ENCODE peak calls at places on chromosomes 4 and X, in five cellular contexts. V is lower lobe of right lung; E is cardiac muscle cell; S is tibial nerve; O is CD8-positive, alpha-beta memory T cell. B is an unnamed sample.

GRCh38 chr4:158656439-158656838 is 15.2 kb downstream of the C4orf46 start:
- DNase-seq in V (no peak), E (no peak), S (no peak), O (no peak), B (no peak)

GRCh38 chr4:57102050-57102564 is 8.1 kb downstream of the IGFBP7 start:
- DNase-seq in V (no peak), E (peak; percentile 85), S (peak; percentile 75), O (no peak), B (no peak)

GRCh38 chr4:169314906-169315305 is 44.1 kb upstream of the SH3RF1 start:
- DNase-seq in V (peak; percentile 61), E (peak; percentile 58), S (peak; percentile 29), O (no peak), B (no peak)

GRCh38 chr4:30719363-30720020 is 677 bp upstream of the PCDH7 start:
- DNase-seq in V (no peak), E (peak; percentile 89), S (no peak), O (no peak), B (peak; percentile 31)

GRCh38 chr4:99655315-99656081 is 2.1 kb downstream of the C4orf54 start:
- DNase-seq in V (no peak), E (no peak), S (no peak), O (no peak), B (no peak)

GRCh38 chr4:88021824-88022223 is 14.4 kb downstream of the PKD2 start:
- DNase-seq in V (no peak), E (no peak), S (no peak), O (no peak), B (no peak)

GRCh38 chrX:132488819-132489255 is at the start of gene MBNL3:
- DNase-seq in V (peak; percentile 77), E (peak; percentile 80), S (peak; percentile 10), O (peak; percentile 82), B (peak; percentile 12)

GRCh38 chr4:113276448-113277158 is 227.2 kb downstream of the ANK2 start:
- DNase-seq in V (no peak), E (no peak), S (peak; percentile 23), O (no peak), B (no peak)

GRCh38 chr4:76562161-76562560 is 127.1 kb downstream of the SHROOM3 start:
- DNase-seq in V (no peak), E (no peak), S (no peak), O (no peak), B (no peak)

GRCh38 chrX:118698516-118699247 is 28.7 kb upstream of the IL13RA1 start:
- DNase-seq in V (no peak), E (no peak), S (no peak), O (no peak), B (no peak)

GRCh38 chr4:16072168-16072567 is 11.7 kb downstream of the PROM1 start:
- DNase-seq in V (no peak), E (no peak), S (no peak), O (no peak), B (no peak)

GRCh38 chrX:3820170-3820569 is 106.7 kb upstream of the PRKX start:
- DNase-seq in V (no peak), E (no peak), S (no peak), O (no peak), B (no peak)

GRCh38 chr4:158538911-158539310 is 17.2 kb downstream of the RXFP1 start:
- DNase-seq in V (no peak), E (no peak), S (no peak), O (no peak), B (no peak)

GRCh38 chr4:74659576-74660411 is 134.5 kb downstream of the BTC start:
- DNase-seq in V (no peak), E (no peak), S (no peak), O (no peak), B (no peak)

GRCh38 chrX:66074920-66075879 is 35.3 kb upstream of the VSIG4 start:
- DNase-seq in V (peak; percentile 58), E (no peak), S (peak; percentile 8), O (peak; percentile 50), B (no peak)

GRCh38 chr4:2792711-2793577 is at the start of gene SH3BP2:
- DNase-seq in V (peak; percentile 90), E (peak; percentile 85), S (peak; percentile 62), O (peak; percentile 76), B (peak; percentile 55)

GRCh38 chrX:27444093-27444908 is 18.8 kb downstream of the PPP4R3C start:
- DNase-seq in V (no peak), E (no peak), S (no peak), O (no peak), B (no peak)

GRCh38 chr4:140529434-140529833 is 5.5 kb downstream of the ELMOD2 start:
- DNase-seq in V (no peak), E (peak; percentile 66), S (no peak), O (no peak), B (no peak)
- H3K27ac ChIP-seq in V (no peak overlapping the region), E (peak overlapping the region; percentile 88), S (no peak overlapping the region), O (no peak overlapping the region), B (no peak overlapping the region)

GRCh38 chr4:140096483-140096861 is 57.5 kb downstream of the MAML3 start:
- DNase-seq in V (no peak), E (no peak), S (no peak), O (no peak), B (no peak)
- H3K27ac ChIP-seq in V (peak overlapping the region; percentile 80), E (peak overlapping the region; percentile 48), S (peak overlapping the region; percentile 84), O (no peak overlapping the region), B (no peak overlapping the region)

DNA sequence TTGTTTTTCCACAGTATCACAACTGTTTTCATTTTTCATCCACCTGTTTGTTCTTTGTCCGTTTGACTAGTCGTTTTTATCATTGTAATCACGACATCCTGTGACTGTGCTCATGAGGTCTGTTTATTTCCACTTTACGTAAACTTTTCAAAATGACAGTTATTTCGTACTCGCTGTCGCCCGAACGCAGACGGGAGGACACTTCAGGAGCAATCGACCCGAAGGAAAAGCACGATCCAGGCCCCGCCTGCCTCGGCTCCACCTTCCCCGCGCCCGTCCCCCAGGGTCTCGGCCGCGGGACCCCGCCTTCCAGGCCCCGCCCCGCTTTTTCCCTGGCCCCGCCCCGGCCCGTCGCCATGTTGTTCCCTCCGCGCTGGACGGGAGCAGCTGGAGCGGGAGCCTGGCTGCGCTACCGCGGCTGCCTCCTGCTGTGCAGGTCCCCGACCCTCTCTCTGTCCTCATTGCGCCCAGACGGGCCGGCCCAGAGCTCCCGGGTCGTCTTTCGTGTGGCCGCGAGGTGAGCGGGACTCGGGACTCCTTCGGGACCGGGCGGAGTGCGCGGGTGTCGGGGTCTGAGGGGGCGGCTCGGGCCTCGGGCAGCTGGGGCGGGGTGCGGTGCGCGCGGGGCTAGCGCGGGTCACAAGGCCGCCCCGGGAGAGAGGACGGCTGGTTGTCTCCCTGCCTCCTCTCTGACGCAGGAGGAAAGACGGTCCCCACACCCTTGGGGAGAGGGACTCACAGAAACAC is at the start of gene RAB9A:
- DNase-seq in V (peak; percentile 86), E (peak; percentile 93), S (peak; percentile 72), O (peak; percentile 86), B (peak; percentile 53)
- H3K27ac ChIP-seq in V (peak within 1 kb of the TSS; percentile 94), E (peak within 1 kb of the TSS; percentile 96), S (peak within 1 kb of the TSS; percentile 96), O (peak within 1 kb of the TSS; percentile 82), B (peak within 1 kb of the TSS; percentile 92)

GRCh38 chrX:40131644-40132376 is 34.1 kb upstream of the BCOR start:
- DNase-seq in V (no peak), E (no peak), S (no peak), O (no peak), B (no peak)

GRCh38 chrX:40127052-40127451 is 29.3 kb upstream of the BCOR start:
- DNase-seq in V (no peak), E (no peak), S (no peak), O (no peak), B (no peak)

GRCh38 chrX:40132751-40133150 is 35.0 kb upstream of the BCOR start:
- DNase-seq in V (peak; percentile 51), E (no peak), S (peak; percentile 70), O (no peak), B (no peak)

DNA sequence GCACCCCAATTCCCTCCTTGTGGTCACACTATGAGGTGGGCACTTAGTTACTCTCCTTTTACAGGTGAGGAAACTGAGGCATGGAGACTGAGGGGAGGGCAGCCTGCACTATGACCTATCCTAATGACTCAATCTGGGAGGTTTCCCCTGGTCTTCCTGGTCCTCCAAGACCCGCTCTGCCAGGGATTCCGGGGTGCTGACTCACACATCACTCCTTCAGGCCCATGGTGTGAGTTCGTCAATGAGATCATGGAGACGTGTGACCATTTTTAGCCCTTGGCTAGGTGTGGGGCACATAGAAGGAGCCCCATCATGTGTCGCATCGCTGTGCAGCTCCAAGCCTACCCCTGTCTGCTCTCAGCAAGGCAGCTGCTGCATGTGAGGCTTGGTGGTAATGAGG is 32.4 kb upstream of the BCOR start:
- DNase-seq in V (no peak), E (no peak), S (no peak), O (no peak), B (no peak)
- H3K27ac ChIP-seq in V (no peak overlapping the region), E (no peak overlapping the region), S (no peak overlapping the region), O (no peak overlapping the region), B (no peak overlapping the region)

GRCh38 chr4:1039493-1040343 is 28.3 kb downstream of the FGFRL1 start:
- DNase-seq in V (no peak), E (peak; percentile 55), S (no peak), O (no peak), B (no peak)

GRCh38 chr4:1040344-1041146 is 29.1 kb downstream of the FGFRL1 start:
- DNase-seq in V (no peak), E (no peak), S (no peak), O (no peak), B (no peak)

GRCh38 chr4:1042352-1043025 is 31.1 kb downstream of the FGFRL1 start:
- DNase-seq in V (peak; percentile 28), E (no peak), S (no peak), O (peak; percentile 31), B (no peak)

GRCh38 chr4:1041936-1042330 is 30.5 kb downstream of the FGFRL1 start:
- DNase-seq in V (peak; percentile 42), E (no peak), S (no peak), O (no peak), B (no peak)

DNA sequence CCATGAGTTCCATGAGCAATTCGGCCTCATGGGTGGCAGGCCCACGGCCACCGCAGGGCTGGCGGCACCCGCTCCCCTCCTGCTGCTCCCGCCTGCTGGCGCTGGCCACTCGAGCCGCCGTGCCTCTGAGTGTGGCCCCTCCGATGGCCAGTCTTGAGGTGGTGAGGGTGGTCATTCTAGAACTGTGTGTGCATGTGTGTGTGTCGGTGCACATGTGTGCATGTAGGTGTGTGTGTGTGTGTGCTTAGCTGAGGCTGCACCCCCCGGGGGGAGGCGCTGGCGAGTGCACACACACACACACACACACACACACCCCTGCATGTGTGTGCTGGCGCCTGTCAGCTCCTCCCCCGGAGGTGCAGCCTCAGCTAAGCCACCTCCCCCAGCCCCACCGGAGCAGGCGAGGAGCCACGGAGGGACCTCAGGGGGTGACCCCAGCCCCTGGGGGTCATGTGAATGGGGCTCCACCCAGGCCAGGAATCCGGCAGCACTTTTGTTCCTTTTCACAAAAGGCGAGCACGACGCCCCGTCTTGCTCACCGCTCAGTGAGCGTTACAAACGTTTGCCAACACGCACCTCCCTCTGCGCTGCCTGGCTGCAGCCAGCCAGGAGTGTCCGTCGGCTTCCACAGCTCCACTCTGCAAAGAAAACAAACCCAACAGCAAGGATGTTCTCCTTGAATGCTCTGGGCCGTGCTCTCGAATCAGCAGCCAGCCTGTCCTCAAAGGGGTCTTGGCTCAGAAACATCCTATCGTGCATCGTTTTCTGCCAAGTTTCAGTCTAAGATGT is 29.9 kb downstream of the FGFRL1 start:
- DNase-seq in V (no peak), E (no peak), S (no peak), O (no peak), B (no peak)
- H3K27ac ChIP-seq in V (no peak overlapping the region), E (no peak overlapping the region), S (no peak overlapping the region), O (peak overlapping the region; percentile 51), B (no peak overlapping the region)

GRCh38 chr4:139333046-139333445 is 30.8 kb upstream of the NDUFC1 start:
- DNase-seq in V (no peak), E (no peak), S (no peak), O (no peak), B (no peak)
- H3K27ac ChIP-seq in V (no peak overlapping the region), E (no peak overlapping the region), S (no peak overlapping the region), O (no peak overlapping the region), B (no peak overlapping the region)

GRCh38 chr4:80017125-80017854 is 55.7 kb downstream of the ANTXR2 start:
- DNase-seq in V (no peak), E (peak; percentile 5), S (no peak), O (no peak), B (no peak)
- H3K27ac ChIP-seq in V (peak overlapping the region; percentile 6), E (peak overlapping the region; percentile 11), S (peak overlapping the region; percentile 28), O (no peak overlapping the region), B (no peak overlapping the region)